ENCODE peak calls at places on chromosomes 4 and X, in four cellular contexts. N is HepG2, L is K562, X is GM12878. H is an unnamed sample.

GRCh38 chrX:31266172-31267076 is 194.6 kb upstream of the FTHL17 start:
- DNase-seq in N (peak), L (peak), X (no peak), H (no peak)

GRCh38 chrX:38717871-38718270 is 83.4 kb upstream of the MID1IP1 start:
- DNase-seq in N (peak), L (peak), X (no peak), H (peak)

GRCh38 chrX:71103110-71103983 is 3.2 kb downstream of the CXorf65 start:
- DNase-seq in N (no peak), L (peak), X (no peak), H (no peak)

GRCh38 chrX:77431227-77431626 is 16.0 kb upstream of the FGF16 start:
- DNase-seq in N (no peak), L (no peak), X (no peak), H (no peak)

GRCh38 chr4:4415806-4416805 is 29.2 kb downstream of the NSG1 start:
- DNase-seq in N (no peak), L (no peak), X (no peak), H (no peak)

GRCh38 chr4:55458164-55458563 is 62.4 kb downstream of the TMEM165 start:
- DNase-seq in N (no peak), L (no peak), X (no peak), H (no peak)

GRCh38 chrX:67545772-67546495 is 2.1 kb downstream of the AR start:
- DNase-seq in N (no peak), L (no peak), X (no peak), H (no peak)

GRCh38 chrX:7228226-7228625 is 80.3 kb upstream of the PUDP start:
- DNase-seq in N (no peak), L (no peak), X (no peak), H (no peak)

GRCh38 chr4:181796502-181796901 is 446.7 kb upstream of the TENM3 start:
- DNase-seq in N (no peak), L (no peak), X (no peak), H (no peak)

GRCh38 chr4:83757121-83757621 is 221.3 kb downstream of the GPAT3 start:
- DNase-seq in N (no peak), L (peak), X (no peak), H (no peak)

GRCh38 chr4:6128221-6128871 is 72.0 kb downstream of the JAKMIP1 start:
- DNase-seq in N (peak), L (no peak), X (no peak), H (no peak)

GRCh38 chrX:45758319-45758718 is 557.6 kb upstream of the DIPK2B start:
- DNase-seq in N (no peak), L (no peak), X (peak), H (no peak)

GRCh38 chr4:75289843-75290616 is 224.2 kb downstream of the RCHY1 start:
- DNase-seq in N (peak), L (no peak), X (peak), H (no peak)

GRCh38 chr4:94673961-94674360 is 83.8 kb upstream of the BMPR1B start:
- DNase-seq in N (no peak), L (no peak), X (no peak), H (no peak)

GRCh38 chr4:94680131-94680862 is 77.5 kb upstream of the BMPR1B start:
- DNase-seq in N (no peak), L (no peak), X (no peak), H (no peak)

GRCh38 chr4:94676910-94677309 is 80.8 kb upstream of the BMPR1B start:
- DNase-seq in N (no peak), L (no peak), X (no peak), H (no peak)

GRCh38 chr4:94678896-94679295 is 78.9 kb upstream of the BMPR1B start:
- DNase-seq in N (no peak), L (no peak), X (no peak), H (no peak)
- TF ChIP-seq CHD4 in N (no peak), L (no peak), X (no peak), H (no peak)

GRCh38 chrX:39756086-39756883 is 341.5 kb downstream of the BCOR start:
- DNase-seq in N (no peak), L (no peak), X (no peak), H (no peak)

GRCh38 chrX:39752820-39753219 is 344.9 kb downstream of the BCOR start:
- DNase-seq in N (no peak), L (no peak), X (no peak), H (no peak)

GRCh38 chrX:39755152-39756032 is 342.4 kb downstream of the BCOR start:
- DNase-seq in N (peak), L (peak), X (no peak), H (peak)

GRCh38 chrX:39750798-39751197 is 347.0 kb downstream of the BCOR start:
- DNase-seq in N (no peak), L (no peak), X (no peak), H (no peak)

DNA sequence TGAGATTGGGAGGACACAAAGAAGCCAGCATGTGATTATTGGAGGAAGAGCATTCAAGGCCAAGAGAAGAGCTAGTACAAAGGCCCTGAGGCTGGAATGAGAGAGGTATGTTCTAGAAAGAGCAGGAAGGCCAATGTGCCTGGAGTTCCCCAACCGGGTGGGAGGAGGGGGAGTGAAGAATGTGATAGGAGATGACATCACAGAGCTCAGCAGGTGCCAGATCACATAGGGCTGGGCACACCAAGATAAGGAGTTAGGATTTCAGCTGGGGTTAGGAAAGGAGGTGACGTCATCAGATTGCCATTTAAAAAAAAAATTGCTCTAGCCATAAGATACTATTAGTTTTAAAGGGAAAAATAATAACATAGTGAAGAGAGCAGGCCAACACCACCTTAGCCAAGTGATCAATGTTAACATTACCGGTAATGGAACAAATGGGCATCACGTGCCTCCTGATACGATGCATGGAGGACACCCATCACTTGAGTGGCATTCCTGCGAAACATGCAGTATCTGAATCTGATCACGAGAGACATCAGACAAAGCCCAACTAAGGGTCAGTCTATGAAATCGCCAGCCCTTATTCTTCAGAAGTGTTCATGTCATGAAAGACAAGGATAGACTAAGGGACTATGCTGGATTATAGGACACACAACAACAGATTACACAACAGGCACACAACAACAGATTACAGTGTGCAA is 344.3 kb downstream of the BCOR start:
- DNase-seq in N (no peak), L (peak), X (no peak), H (no peak)
- TF ChIP-seq CHD4 in N (no peak), L (no peak), X (no peak), H (no peak)

GRCh38 chr4:81215219-81215892 is at the start of gene PRKG2:
- DNase-seq in N (no peak), L (no peak), X (no peak), H (no peak)
- TF ChIP-seq CHD4 in N (no peak), L (no peak), X (no peak), H (no peak)

DNA sequence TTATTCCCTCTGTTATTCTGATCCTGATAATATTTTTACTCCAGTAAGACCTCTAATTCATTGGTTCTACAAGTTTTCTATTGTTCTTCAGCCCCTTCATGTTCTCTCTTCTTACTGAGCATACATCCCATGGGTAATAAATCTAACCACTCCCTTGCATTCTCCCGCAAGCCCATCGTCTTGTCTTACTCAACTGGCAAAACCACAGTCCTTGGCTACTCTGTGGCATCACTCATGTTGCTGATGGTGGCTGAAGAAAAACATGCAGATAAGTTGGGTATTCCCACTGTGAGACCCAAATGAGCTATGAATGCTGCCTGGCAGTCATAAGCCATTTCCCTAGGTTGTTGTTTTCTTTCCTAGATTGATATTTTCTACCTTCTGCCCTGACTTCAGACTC is 402.2 kb upstream of the AADAT start:
- DNase-seq in N (no peak), L (no peak), X (no peak), H (no peak)
- TF ChIP-seq CHD4 in N (no peak), L (no peak), X (no peak), H (no peak)